ENCODE peak calls at places on chromosomes 16 and 17, in five cellular contexts. One of them, this sample, is unnamed.

GRCh38 chr16:3538222-3538621 is 37.4 kb downstream of the CLUAP1 start:
- DNase-seq in glutamatergic neuron: no peak
- DNase-seq in Peyer's patch: no peak
- DNase-seq in osteocyte: no peak
- DNase-seq in cardiac fibroblast: no peak
- DNase-seq in this sample: no peak

GRCh38 chr17:18291718-18292540 is 22.9 kb downstream of the TOP3A start:
- DNase-seq in glutamatergic neuron: no peak
- DNase-seq in Peyer's patch: no peak
- DNase-seq in osteocyte: no peak
- DNase-seq in cardiac fibroblast: no peak
- DNase-seq in this sample: no peak

GRCh38 chr17:73795730-73796129 is 151.5 kb upstream of the SDK2 start:
- DNase-seq in glutamatergic neuron: no peak
- DNase-seq in Peyer's patch: no peak
- DNase-seq in osteocyte: no peak
- DNase-seq in cardiac fibroblast: no peak
- DNase-seq in this sample: no peak

GRCh38 chr16:30380072-30380471 is 2.3 kb downstream of the SEPTIN1 start:
- DNase-seq in glutamatergic neuron: no peak
- DNase-seq in Peyer's patch: no peak
- DNase-seq in osteocyte: no peak
- DNase-seq in cardiac fibroblast: no peak
- DNase-seq in this sample: no peak

GRCh38 chr16:56569971-56570370 is 5.1 kb downstream of the MT4 start:
- DNase-seq in glutamatergic neuron: no peak
- DNase-seq in Peyer's patch: no peak
- DNase-seq in osteocyte: no peak
- DNase-seq in cardiac fibroblast: no peak
- DNase-seq in this sample: no peak

GRCh38 chr17:18234853-18235380 is 9.5 kb downstream of the LLGL1 start:
- DNase-seq in glutamatergic neuron: no peak
- DNase-seq in Peyer's patch: no peak
- DNase-seq in osteocyte: no peak
- DNase-seq in cardiac fibroblast: no peak
- DNase-seq in this sample: no peak

GRCh38 chr16:56483394-56483793 is 32.0 kb downstream of the OGFOD1 start:
- DNase-seq in glutamatergic neuron: no peak
- DNase-seq in Peyer's patch: no peak
- DNase-seq in osteocyte: no peak
- DNase-seq in cardiac fibroblast: no peak
- DNase-seq in this sample: no peak

GRCh38 chr17:40322417-40323315 is 13.7 kb downstream of the RARA start:
- DNase-seq in glutamatergic neuron: no peak
- DNase-seq in Peyer's patch: peak; percentile 63
- DNase-seq in osteocyte: no peak
- DNase-seq in cardiac fibroblast: peak; percentile 92
- DNase-seq in this sample: no peak

GRCh38 chr17:75927286-75927922 is 13.4 kb downstream of the FBF1 start:
- DNase-seq in glutamatergic neuron: no peak
- DNase-seq in Peyer's patch: no peak
- DNase-seq in osteocyte: no peak
- DNase-seq in cardiac fibroblast: peak; percentile 16
- DNase-seq in this sample: no peak

GRCh38 chr16:74723224-74723623 is 22.6 kb upstream of the MLKL start:
- DNase-seq in glutamatergic neuron: no peak
- DNase-seq in Peyer's patch: peak; percentile 29
- DNase-seq in osteocyte: no peak
- DNase-seq in cardiac fibroblast: no peak
- DNase-seq in this sample: no peak

GRCh38 chr17:31586946-31587345 is 195.5 kb downstream of the RAB11FIP4 start:
- DNase-seq in glutamatergic neuron: no peak
- DNase-seq in Peyer's patch: no peak
- DNase-seq in osteocyte: no peak
- DNase-seq in cardiac fibroblast: peak; percentile 56
- DNase-seq in this sample: no peak

GRCh38 chr17:51672058-51672457 is 411.7 kb downstream of the UTP18 start:
- DNase-seq in glutamatergic neuron: no peak
- DNase-seq in Peyer's patch: no peak
- DNase-seq in osteocyte: no peak
- DNase-seq in cardiac fibroblast: no peak
- DNase-seq in this sample: no peak

GRCh38 chr17:320809-321385 is 31.7 kb downstream of the RPH3AL start:
- DNase-seq in glutamatergic neuron: peak; percentile 49
- DNase-seq in Peyer's patch: no peak
- DNase-seq in osteocyte: no peak
- DNase-seq in cardiac fibroblast: no peak
- DNase-seq in this sample: no peak

GRCh38 chr17:82860606-82861392 is 21.0 kb upstream of the ZNF750 start:
- DNase-seq in glutamatergic neuron: no peak
- DNase-seq in Peyer's patch: peak; percentile 36
- DNase-seq in osteocyte: no peak
- DNase-seq in cardiac fibroblast: no peak
- DNase-seq in this sample: no peak

GRCh38 chr16:3952342-3953131 is 72.0 kb upstream of the CREBBP start:
- DNase-seq in glutamatergic neuron: no peak
- DNase-seq in Peyer's patch: peak; percentile 45
- DNase-seq in osteocyte: no peak
- DNase-seq in cardiac fibroblast: peak; percentile 83
- DNase-seq in this sample: no peak

GRCh38 chr17:50905460-50905803 is 39.3 kb upstream of the TOB1 start:
- DNase-seq in glutamatergic neuron: peak; percentile 30
- DNase-seq in Peyer's patch: no peak
- DNase-seq in osteocyte: no peak
- DNase-seq in cardiac fibroblast: no peak
- DNase-seq in this sample: no peak

GRCh38 chr16:84718-85452 is 6.9 kb downstream of the MPG start:
- DNase-seq in glutamatergic neuron: no peak
- DNase-seq in Peyer's patch: no peak
- DNase-seq in osteocyte: peak; percentile 91
- DNase-seq in cardiac fibroblast: peak; percentile 97
- DNase-seq in this sample: peak; percentile 88

GRCh38 chr17:8116779-8117178 is 1.5 kb downstream of the ALOXE3 start:
- DNase-seq in glutamatergic neuron: no peak
- DNase-seq in Peyer's patch: no peak
- DNase-seq in osteocyte: no peak
- DNase-seq in cardiac fibroblast: no peak
- DNase-seq in this sample: no peak

GRCh38 chr16:89739383-89739782 is 18.0 kb downstream of the ZNF276 start:
- DNase-seq in glutamatergic neuron: no peak
- DNase-seq in Peyer's patch: no peak
- DNase-seq in osteocyte: no peak
- DNase-seq in cardiac fibroblast: no peak
- DNase-seq in this sample: no peak

GRCh38 chr17:47819475-47819874 is 2.1 kb downstream of the OSBPL7 start:
- DNase-seq in glutamatergic neuron: peak; percentile 3
- DNase-seq in Peyer's patch: no peak
- DNase-seq in osteocyte: no peak
- DNase-seq in cardiac fibroblast: no peak
- DNase-seq in this sample: no peak

GRCh38 chr17:75864448-75864871 is 9.3 kb upstream of the WBP2 start:
- DNase-seq in glutamatergic neuron: no peak
- DNase-seq in Peyer's patch: no peak
- DNase-seq in osteocyte: peak; percentile 93
- DNase-seq in cardiac fibroblast: peak; percentile 88
- DNase-seq in this sample: peak; percentile 82

GRCh38 chr17:44966348-44967025 is 1.6 kb downstream of the C1QL1 start:
- DNase-seq in glutamatergic neuron: no peak
- DNase-seq in Peyer's patch: no peak
- DNase-seq in osteocyte: no peak
- DNase-seq in cardiac fibroblast: no peak
- DNase-seq in this sample: no peak

GRCh38 chr16:14139872-14140271 is 68.8 kb downstream of the MRTFB start:
- DNase-seq in glutamatergic neuron: no peak
- DNase-seq in Peyer's patch: no peak
- DNase-seq in osteocyte: no peak
- DNase-seq in cardiac fibroblast: no peak
- DNase-seq in this sample: no peak

GRCh38 chr17:47990962-47991731 is 20.2 kb downstream of the CDK5RAP3 start:
- DNase-seq in glutamatergic neuron: peak; percentile 76
- DNase-seq in Peyer's patch: no peak
- DNase-seq in osteocyte: no peak
- DNase-seq in cardiac fibroblast: peak; percentile 7
- DNase-seq in this sample: no peak

GRCh38 chr16:31192856-31193642 is 9.5 kb downstream of the PYCARD start:
- DNase-seq in glutamatergic neuron: no peak
- DNase-seq in Peyer's patch: no peak
- DNase-seq in osteocyte: no peak
- DNase-seq in cardiac fibroblast: no peak
- DNase-seq in this sample: no peak

GRCh38 chr16:88389191-88389590 is 6.4 kb downstream of the ZNF469 start:
- DNase-seq in glutamatergic neuron: no peak
- DNase-seq in Peyer's patch: no peak
- DNase-seq in osteocyte: no peak
- DNase-seq in cardiac fibroblast: no peak
- DNase-seq in this sample: no peak

GRCh38 chr16:88389621-88390160 is 6.9 kb downstream of the ZNF469 start:
- DNase-seq in glutamatergic neuron: no peak
- DNase-seq in Peyer's patch: no peak
- DNase-seq in osteocyte: no peak
- DNase-seq in cardiac fibroblast: no peak
- DNase-seq in this sample: no peak

GRCh38 chr16:88385831-88386815 is 3.4 kb downstream of the ZNF469 start:
- DNase-seq in glutamatergic neuron: peak; percentile 13
- DNase-seq in Peyer's patch: no peak
- DNase-seq in osteocyte: no peak
- DNase-seq in cardiac fibroblast: no peak
- DNase-seq in this sample: no peak

GRCh38 chr16:88387177-88387576 is 4.4 kb downstream of the ZNF469 start:
- DNase-seq in glutamatergic neuron: no peak
- DNase-seq in Peyer's patch: no peak
- DNase-seq in osteocyte: no peak
- DNase-seq in cardiac fibroblast: no peak
- DNase-seq in this sample: no peak

DNA sequence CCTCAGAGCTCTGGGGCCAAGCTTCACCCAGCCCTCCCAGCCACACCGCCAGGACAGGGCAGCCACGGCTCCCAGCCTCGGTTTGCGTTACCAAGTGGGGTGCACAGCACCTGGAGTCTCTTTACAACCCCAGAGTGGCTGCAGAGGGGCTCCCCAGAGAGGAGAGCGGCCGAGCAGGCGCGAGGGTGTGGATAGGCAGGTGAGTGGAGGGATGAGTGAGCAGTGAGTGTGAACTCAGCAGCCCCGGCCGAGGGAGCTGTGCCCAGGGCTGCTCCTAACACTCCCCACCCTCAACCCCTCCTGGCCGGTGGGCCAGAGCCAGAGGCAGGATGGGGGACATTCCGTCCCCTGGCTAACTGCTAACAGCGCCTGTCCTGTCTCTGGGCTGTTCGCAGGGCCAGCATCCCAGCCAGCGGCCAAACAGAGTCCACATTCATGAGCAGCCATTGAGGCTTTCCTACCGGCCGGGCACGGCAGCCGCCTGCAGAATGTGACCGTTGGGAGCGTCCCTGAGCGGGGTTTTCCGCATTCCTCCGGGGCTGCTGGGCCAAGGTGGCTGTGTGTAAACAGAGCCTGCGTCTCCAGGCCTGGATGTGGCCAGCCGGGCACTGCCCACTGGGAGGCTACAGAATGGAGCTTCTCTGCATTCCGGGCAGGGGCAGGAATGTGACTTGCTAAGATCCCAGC is 5.3 kb downstream of the ZNF469 start:
- DNase-seq in glutamatergic neuron: peak; percentile 9
- DNase-seq in Peyer's patch: peak; percentile 63
- DNase-seq in osteocyte: peak; percentile 89
- DNase-seq in cardiac fibroblast: no peak
- DNase-seq in this sample: no peak
- TF ChIP-seq CTCF in glutamatergic neuron: no peak
- TF ChIP-seq CTCF in Peyer's patch: no peak
- TF ChIP-seq CTCF in osteocyte: peak; percentile 20
- TF ChIP-seq CTCF in cardiac fibroblast: no peak
- TF ChIP-seq CTCF in this sample: no peak

GRCh38 chr16:11627292-11627663 is 40.6 kb upstream of the LITAF start:
- DNase-seq in glutamatergic neuron: no peak
- DNase-seq in Peyer's patch: no peak
- DNase-seq in osteocyte: no peak
- DNase-seq in cardiac fibroblast: no peak
- DNase-seq in this sample: no peak
- TF ChIP-seq CTCF in glutamatergic neuron: no peak
- TF ChIP-seq CTCF in Peyer's patch: no peak
- TF ChIP-seq CTCF in osteocyte: no peak
- TF ChIP-seq CTCF in cardiac fibroblast: no peak
- TF ChIP-seq CTCF in this sample: no peak

DNA sequence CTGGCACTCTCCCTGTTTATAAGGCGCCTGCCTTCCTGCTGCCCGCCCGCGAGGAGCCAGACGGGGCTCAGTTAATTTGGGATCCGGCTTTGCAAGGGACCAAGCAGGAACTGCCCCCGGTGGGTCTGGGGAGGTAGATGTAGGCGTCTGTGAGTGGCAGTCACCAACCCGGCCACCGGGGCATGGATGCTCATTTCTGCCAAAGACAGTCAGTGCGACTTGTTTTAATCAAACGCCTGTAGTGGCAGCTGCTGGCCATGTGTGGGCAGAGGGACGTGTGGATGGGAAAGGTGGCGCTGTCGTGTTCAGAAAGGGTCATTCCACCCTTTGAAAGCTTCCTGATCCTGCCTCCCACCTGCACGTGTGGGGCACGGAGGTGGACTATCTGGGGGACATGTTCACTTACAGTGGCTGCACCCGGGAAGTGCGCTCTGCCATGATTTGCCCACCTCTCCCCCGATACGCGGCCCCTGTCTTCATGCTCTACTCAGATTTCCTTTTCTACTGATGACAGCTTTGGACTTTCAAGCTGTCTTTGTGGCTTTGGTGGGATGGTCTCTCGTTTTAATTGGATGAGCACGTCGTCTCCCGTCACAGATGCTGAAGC is 60.3 kb upstream of the CIBAR2 start:
- DNase-seq in glutamatergic neuron: peak; percentile 61
- DNase-seq in Peyer's patch: no peak
- DNase-seq in osteocyte: no peak
- DNase-seq in cardiac fibroblast: no peak
- DNase-seq in this sample: no peak
- TF ChIP-seq CTCF in glutamatergic neuron: no peak
- TF ChIP-seq CTCF in Peyer's patch: peak; percentile 40
- TF ChIP-seq CTCF in osteocyte: peak; percentile 51
- TF ChIP-seq CTCF in cardiac fibroblast: no peak
- TF ChIP-seq CTCF in this sample: peak; percentile 31

DNA sequence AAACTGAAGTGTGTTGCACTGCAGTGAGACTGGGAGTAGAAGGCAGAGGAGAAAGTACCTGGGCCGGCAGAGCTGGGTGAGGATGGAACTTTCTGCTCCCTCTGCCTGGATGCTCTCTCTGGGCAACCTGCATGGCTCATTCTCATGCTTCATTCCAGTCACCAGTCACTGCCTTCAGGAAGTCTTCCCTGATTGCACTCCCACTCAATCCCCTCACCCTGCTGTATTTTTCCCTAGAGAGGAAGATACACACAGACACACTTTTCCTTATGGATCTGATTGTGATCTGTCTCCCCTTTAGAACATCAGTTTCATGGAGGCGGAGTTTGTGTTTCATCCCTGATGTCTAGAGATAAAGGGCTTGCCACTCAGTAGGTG is 45.0 kb downstream of the MEAK7 start:
- DNase-seq in glutamatergic neuron: no peak
- DNase-seq in Peyer's patch: no peak
- DNase-seq in osteocyte: no peak
- DNase-seq in cardiac fibroblast: no peak
- DNase-seq in this sample: no peak
- TF ChIP-seq CTCF in glutamatergic neuron: no peak
- TF ChIP-seq CTCF in Peyer's patch: no peak
- TF ChIP-seq CTCF in osteocyte: no peak
- TF ChIP-seq CTCF in cardiac fibroblast: no peak
- TF ChIP-seq CTCF in this sample: no peak

This sample was measured in AG04450.